ENCODE peak calls at places on chromosomes 11 and 22, in ten cellular contexts. H, K, M, E, I, Z, B, F, L and P are unnamed samples.

GRCh38 chr22:19110064-19110458 is 12.2 kb downstream of the DGCR2 start:
- DNase-seq in H (no peak), K (no peak), M (no peak), E (peak), I (no peak), Z (no peak), B (no peak), F (no peak), L (peak), P (no peak)

GRCh38 chr11:19232910-19233503 is 7.7 kb downstream of the E2F8 start:
- DNase-seq in H (peak), K (peak), M (peak), E (no peak), I (peak), Z (no peak), B (peak), F (peak), L (no peak), P (no peak)

GRCh38 chr22:43263645-43264514 is 76.9 kb upstream of the TTLL12 start:
- DNase-seq in H (peak), K (peak), M (no peak), E (peak), I (peak), Z (peak), B (peak), F (peak), L (no peak), P (peak)

GRCh38 chr11:19116971-19117759 is at the start of gene ZDHHC13:
- DNase-seq in H (peak), K (peak), M (peak), E (peak), I (peak), Z (peak), B (peak), F (peak), L (peak), P (peak)

GRCh38 chr11:126481303-126481680 is 125.8 kb downstream of the ST3GAL4 start:
- DNase-seq in H (no peak), K (no peak), M (no peak), E (no peak), I (no peak), Z (no peak), B (no peak), F (no peak), L (no peak), P (no peak)

GRCh38 chr22:23774922-23775436 is 2.3 kb downstream of the MMP11 start:
- DNase-seq in H (peak), K (peak), M (no peak), E (no peak), I (peak), Z (no peak), B (no peak), F (no peak), L (peak), P (no peak)

GRCh38 chr11:96097844-96098421 is 174.0 kb upstream of the MTMR2 start:
- DNase-seq in H (no peak), K (peak), M (peak), E (no peak), I (peak), Z (no peak), B (peak), F (no peak), L (no peak), P (no peak)

GRCh38 chr11:123181075-123181474 is 14.0 kb downstream of the CLMP start:
- DNase-seq in H (no peak), K (peak), M (no peak), E (no peak), I (no peak), Z (no peak), B (no peak), F (no peak), L (no peak), P (no peak)

GRCh38 chr22:45977003-45977395 is at the start of gene WNT7B:
- DNase-seq in H (no peak), K (no peak), M (peak), E (peak), I (no peak), Z (peak), B (peak), F (peak), L (peak), P (no peak)

GRCh38 chr22:22773979-22774738 is 113.5 kb upstream of the IGLL5 start:
- DNase-seq in H (no peak), K (no peak), M (no peak), E (no peak), I (no peak), Z (no peak), B (no peak), F (no peak), L (no peak), P (no peak)

GRCh38 chr11:64049509-64049908 is 13.8 kb downstream of the FLRT1 start:
- DNase-seq in H (no peak), K (no peak), M (no peak), E (no peak), I (no peak), Z (no peak), B (no peak), F (no peak), L (no peak), P (no peak)

GRCh38 chr11:6297831-6298230 is 22.5 kb downstream of the CAVIN3 start:
- DNase-seq in H (peak), K (peak), M (peak), E (peak), I (no peak), Z (no peak), B (no peak), F (no peak), L (no peak), P (no peak)

GRCh38 chr11:132055296-132055695 is 684.9 kb downstream of the NTM start:
- DNase-seq in H (no peak), K (no peak), M (no peak), E (no peak), I (no peak), Z (no peak), B (no peak), F (no peak), L (no peak), P (no peak)

GRCh38 chr11:134486704-134487103 is 74.7 kb upstream of the B3GAT1 start:
- DNase-seq in H (no peak), K (no peak), M (no peak), E (no peak), I (no peak), Z (no peak), B (no peak), F (no peak), L (no peak), P (no peak)

GRCh38 chr11:34570584-34570983 is 50.3 kb upstream of the EHF start:
- DNase-seq in H (no peak), K (no peak), M (peak), E (peak), I (peak), Z (peak), B (peak), F (no peak), L (no peak), P (peak)

GRCh38 chr11:3807856-3808845 is at the start of gene PGAP2:
- DNase-seq in H (peak), K (peak), M (peak), E (peak), I (peak), Z (peak), B (peak), F (peak), L (peak), P (peak)

GRCh38 chr11:3799883-3800282 is 2.5 kb upstream of the NUP98 start:
- DNase-seq in H (no peak), K (no peak), M (no peak), E (no peak), I (no peak), Z (no peak), B (no peak), F (no peak), L (no peak), P (no peak)

GRCh38 chr11:3799143-3799542 is 1.8 kb upstream of the NUP98 start:
- DNase-seq in H (no peak), K (no peak), M (no peak), E (no peak), I (no peak), Z (no peak), B (no peak), F (no peak), L (no peak), P (no peak)

GRCh38 chr11:3802016-3802790 is 4.8 kb upstream of the NUP98 start:
- DNase-seq in H (no peak), K (peak), M (no peak), E (no peak), I (peak), Z (no peak), B (no peak), F (no peak), L (no peak), P (no peak)

GRCh38 chr11:3803726-3804510 is 4.4 kb upstream of the PGAP2 start:
- DNase-seq in H (no peak), K (peak), M (peak), E (no peak), I (peak), Z (no peak), B (no peak), F (no peak), L (no peak), P (no peak)
- H2AFZ ChIP-seq in H (no peak), K (peak), M (peak), E (no peak), I (peak), Z (no peak), B (no peak), F (no peak), L (no peak), P (no peak)

DNA sequence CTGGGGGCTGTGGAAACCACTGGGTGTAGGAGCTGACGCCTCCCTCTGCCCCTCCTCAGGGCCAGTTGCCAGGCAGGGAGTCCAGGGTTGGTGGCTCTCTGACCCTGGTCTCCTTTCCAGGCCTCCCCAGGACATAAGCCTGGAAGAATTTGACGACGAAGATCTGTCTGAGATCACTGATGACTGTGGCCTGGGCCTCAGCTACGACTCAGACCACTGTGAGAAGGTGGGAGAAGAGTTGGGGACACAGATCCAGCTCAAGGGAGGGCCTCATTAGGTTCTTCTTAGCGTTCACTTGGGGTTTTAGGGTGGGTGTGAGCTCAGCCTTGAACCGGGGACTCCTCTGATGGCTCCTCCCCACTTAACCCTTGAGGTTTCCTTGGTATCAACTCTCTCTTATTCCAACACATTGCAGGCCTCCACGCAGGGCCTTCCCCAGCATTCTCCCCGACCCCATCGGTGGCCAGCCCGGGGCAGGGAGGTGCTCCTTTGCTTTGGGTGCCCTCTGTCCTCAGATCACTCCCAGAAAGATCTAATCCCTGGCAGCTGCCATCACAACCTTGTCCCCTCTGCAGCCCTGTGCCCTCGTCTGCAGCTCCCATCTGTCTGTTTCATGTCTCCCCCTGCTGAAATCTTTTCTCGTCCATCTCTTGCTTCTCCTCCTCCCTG is 1.2 kb downstream of the MAPK8IP2 start:
- DNase-seq in H (no peak), K (peak), M (no peak), E (no peak), I (no peak), Z (no peak), B (no peak), F (no peak), L (no peak), P (no peak)
- H3K4me3 ChIP-seq in H (no peak), K (no peak), M (no peak), E (no peak), I (no peak), Z (no peak), B (no peak), F (no peak), L (no peak), P (no peak)

GRCh38 chr11:94801866-94802460 is 33.8 kb downstream of the AMOTL1 start:
- DNase-seq in H (no peak), K (peak), M (no peak), E (no peak), I (no peak), Z (no peak), B (no peak), F (no peak), L (no peak), P (no peak)
- H3K27ac ChIP-seq in H (no peak), K (peak), M (no peak), E (no peak), I (peak), Z (no peak), B (no peak), F (no peak), L (no peak), P (no peak)

GRCh38 chr22:41094036-41094435 is 1.6 kb downstream of the EP300 start:
- DNase-seq in H (peak), K (peak), M (peak), E (peak), I (peak), Z (peak), B (no peak), F (no peak), L (peak), P (peak)

GRCh38 chr22:41099036-41099435 is 6.6 kb downstream of the EP300 start:
- DNase-seq in H (no peak), K (no peak), M (no peak), E (no peak), I (no peak), Z (no peak), B (no peak), F (no peak), L (no peak), P (no peak)

GRCh38 chr22:41096391-41096790 is 4.0 kb downstream of the EP300 start:
- DNase-seq in H (no peak), K (no peak), M (no peak), E (no peak), I (no peak), Z (no peak), B (no peak), F (no peak), L (no peak), P (no peak)

GRCh38 chr22:41092847-41093371 is 517 bp downstream of the EP300 start:
- DNase-seq in H (peak), K (peak), M (peak), E (peak), I (peak), Z (peak), B (no peak), F (no peak), L (peak), P (peak)

DNA sequence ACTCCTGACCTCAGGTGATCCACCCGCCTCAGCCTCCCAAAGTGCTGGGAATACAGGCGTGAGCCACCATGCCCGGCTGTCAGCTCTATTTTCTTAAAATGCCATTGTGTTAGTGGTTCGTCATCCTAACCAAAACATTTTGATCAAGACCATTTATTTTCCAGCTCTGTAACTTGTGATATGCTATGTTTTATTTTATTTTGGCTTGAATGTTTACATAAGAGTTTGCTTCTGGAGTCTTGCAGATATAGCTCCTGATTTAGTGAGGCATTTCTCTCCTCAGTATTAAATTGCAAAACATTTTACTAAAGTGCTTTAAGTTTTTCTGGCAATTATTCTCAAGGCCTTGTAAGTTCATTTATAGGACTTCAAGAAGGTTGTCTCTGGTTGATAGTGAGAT is 4.4 kb downstream of the EP300 start:
- DNase-seq in H (peak), K (no peak), M (no peak), E (no peak), I (peak), Z (no peak), B (no peak), F (no peak), L (no peak), P (no peak)
- H2AFZ ChIP-seq in H (no peak), K (no peak), M (no peak), E (no peak), I (no peak), Z (no peak), B (no peak), F (no peak), L (no peak), P (no peak)